ENCODE peak calls at places on chromosomes 1 and 21, in four cellular contexts. F is K562, A is GM12878, E is HepG2. V is an unnamed sample.

GRCh38 chr1:164950453-164951052 is 391.6 kb downstream of the PBX1 start:
- DNase-seq in F (no peak), A (no peak), E (no peak), V (no peak)

GRCh38 chr1:2825487-2826189 is 24.1 kb upstream of the TTC34 start:
- DNase-seq in F (no peak), A (no peak), E (no peak), V (no peak)

GRCh38 chr1:154896811-154897286 is 26.8 kb upstream of the KCNN3 start:
- DNase-seq in F (no peak), A (no peak), E (no peak), V (no peak)

GRCh38 chr1:226547754-226548191 is 791 bp upstream of the STUM start:
- DNase-seq in F (peak), A (peak), E (peak), V (peak)

GRCh38 chr1:84691139-84691783 is 1.0 kb upstream of the SSX2IP start:
- DNase-seq in F (no peak), A (no peak), E (no peak), V (no peak)

GRCh38 chr1:160177231-160177630 is 13.1 kb upstream of the CASQ1 start:
- DNase-seq in F (no peak), A (no peak), E (no peak), V (peak)

GRCh38 chr21:42997053-42997452 is 22.7 kb downstream of the PKNOX1 start:
- DNase-seq in F (no peak), A (no peak), E (no peak), V (no peak)

GRCh38 chr1:179971563-179972496 is 17.2 kb downstream of the CEP350 start:
- DNase-seq in F (peak), A (no peak), E (no peak), V (no peak)

GRCh38 chr1:33429846-33430750 is 797 bp downstream of the PHC2 start:
- DNase-seq in F (no peak), A (no peak), E (no peak), V (no peak)

GRCh38 chr21:42621166-42621827 is 32.1 kb upstream of the PDE9A start:
- DNase-seq in F (no peak), A (no peak), E (peak), V (no peak)

GRCh38 chr1:96116707-96117106 is 604.9 kb upstream of the PTBP2 start:
- DNase-seq in F (no peak), A (no peak), E (no peak), V (no peak)

GRCh38 chr1:178962853-178963810 is 62.6 kb upstream of the FAM20B start:
- DNase-seq in F (no peak), A (no peak), E (no peak), V (no peak)

GRCh38 chr21:42049578-42050430 is 21.3 kb upstream of the UMODL1 start:
- DNase-seq in F (no peak), A (no peak), E (no peak), V (no peak)

GRCh38 chr1:150083907-150084306 is 16.3 kb downstream of the VPS45 start:
- DNase-seq in F (no peak), A (no peak), E (no peak), V (no peak)

GRCh38 chr1:27594542-27595510 is 9.1 kb downstream of the AHDC1 start:
- DNase-seq in F (no peak), A (no peak), E (no peak), V (no peak)

GRCh38 chr21:17829472-17829871 is 10.3 kb upstream of the C21orf91 start:
- DNase-seq in F (no peak), A (no peak), E (no peak), V (no peak)

GRCh38 chr1:214974002-214974401 is 108.5 kb upstream of the KCNK2 start:
- DNase-seq in F (no peak), A (no peak), E (no peak), V (no peak)

GRCh38 chr1:61051455-61052392 is 30.6 kb upstream of the NFIA start:
- DNase-seq in F (peak), A (no peak), E (no peak), V (no peak)

GRCh38 chr1:99264201-99265021 is at the start of gene PLPPR4:
- DNase-seq in F (peak), A (no peak), E (no peak), V (no peak)

GRCh38 chr1:235403598-235403997 is 36.4 kb downstream of the TBCE start:
- DNase-seq in F (no peak), A (no peak), E (no peak), V (no peak)

GRCh38 chr21:36606983-36607325 is 92.0 kb upstream of the SIM2 start:
- DNase-seq in F (no peak), A (no peak), E (no peak), V (no peak)

GRCh38 chr1:198258491-198258890 is 101.7 kb downstream of the NEK7 start:
- DNase-seq in F (no peak), A (peak), E (no peak), V (no peak)

GRCh38 chr1:169091480-169091941 is 15.0 kb upstream of the ATP1B1 start:
- DNase-seq in F (no peak), A (no peak), E (no peak), V (no peak)

GRCh38 chr1:179867493-179868330 is 9.9 kb downstream of the TOR1AIP2 start:
- DNase-seq in F (peak), A (no peak), E (peak), V (peak)

GRCh38 chr1:220076861-220077762 is 12.5 kb downstream of the BPNT1 start:
- DNase-seq in F (peak), A (no peak), E (no peak), V (no peak)

GRCh38 chr1:20978413-20978812 is 191.3 kb upstream of the HP1BP3 start:
- DNase-seq in F (no peak), A (no peak), E (no peak), V (no peak)

GRCh38 chr1:110155878-110156522 is 5.7 kb downstream of the SLC6A17 start:
- DNase-seq in F (peak), A (no peak), E (peak), V (peak)

GRCh38 chr1:67687649-67688048 is 2.6 kb downstream of the GADD45A start:
- DNase-seq in F (no peak), A (no peak), E (peak), V (no peak)

GRCh38 chr1:109969430-109969829 is 15.1 kb upstream of the AHCYL1 start:
- DNase-seq in F (no peak), A (no peak), E (no peak), V (no peak)

GRCh38 chr1:41014871-41015270 is 6.7 kb downstream of the SLFNL1 start:
- DNase-seq in F (no peak), A (no peak), E (no peak), V (no peak)

GRCh38 chr21:16541366-16541765 is 811.6 kb downstream of the USP25 start:
- DNase-seq in F (no peak), A (no peak), E (no peak), V (no peak)

GRCh38 chr1:26349196-26349885 is 4.6 kb downstream of the CRYBG2 start:
- DNase-seq in F (no peak), A (no peak), E (no peak), V (no peak)

GRCh38 chr1:53627031-53627430 is 111.9 kb downstream of the GLIS1 start:
- DNase-seq in F (no peak), A (no peak), E (no peak), V (no peak)

GRCh38 chr1:27360159-27361043 is 6.4 kb downstream of the MAP3K6 start:
- DNase-seq in F (peak), A (no peak), E (no peak), V (no peak)

GRCh38 chr1:16139473-16139962 is 16.4 kb downstream of the EPHA2 start:
- DNase-seq in F (no peak), A (no peak), E (no peak), V (no peak)

GRCh38 chr21:25360593-25360992 is 246.7 kb downstream of the MRPL39 start:
- DNase-seq in F (no peak), A (no peak), E (no peak), V (no peak)

GRCh38 chr21:35048183-35048601 is 910 bp downstream of the RUNX1 start:
- DNase-seq in F (no peak), A (no peak), E (no peak), V (no peak)

GRCh38 chr1:39842726-39843305 is 40.5 kb downstream of the TRIT1 start:
- DNase-seq in F (no peak), A (no peak), E (no peak), V (no peak)

GRCh38 chr1:209854196-209854595 is 26.4 kb downstream of the UTP25 start:
- DNase-seq in F (no peak), A (no peak), E (no peak), V (no peak)
- TF ChIP-seq JUND in F (no peak), A (no peak), E (no peak), V (no peak)

GRCh38 chr1:116122955-116123757 is 12.0 kb downstream of the MAB21L3 start:
- DNase-seq in F (no peak), A (no peak), E (peak), V (no peak)
- TF ChIP-seq JUND in F (no peak), A (no peak), E (peak), V (no peak)

DNA sequence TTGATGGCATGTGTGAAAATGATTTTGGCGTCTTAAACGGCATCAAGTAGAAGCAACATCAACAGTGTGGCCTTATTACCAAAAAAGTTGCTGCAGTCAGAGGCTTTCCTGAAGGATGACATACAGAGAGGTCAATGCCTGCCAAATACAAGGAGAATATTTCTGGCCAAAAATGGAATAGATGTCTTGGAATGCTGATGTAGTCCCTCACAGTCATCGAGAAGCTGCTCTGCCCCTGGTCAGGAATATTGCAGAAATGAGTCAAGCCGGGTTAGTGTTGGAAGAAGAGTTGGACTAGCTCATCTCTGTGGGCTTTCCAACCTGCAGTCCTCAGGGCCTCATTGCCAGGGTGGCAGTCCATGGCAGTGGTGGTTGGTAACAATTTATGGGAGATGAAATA is 42.1 kb downstream of the NOS1AP start:
- DNase-seq in F (no peak), A (no peak), E (no peak), V (no peak)
- TF ChIP-seq JUND in F (no peak), A (no peak), E (no peak), V (no peak)

GRCh38 chr21:39660596-39660995 is 47.9 kb downstream of the B3GALT5 start:
- DNase-seq in F (no peak), A (no peak), E (no peak), V (peak)
- TF ChIP-seq JUND in F (no peak), A (no peak), E (no peak), V (no peak)

GRCh38 chr21:44713130-44713529 is 1.8 kb upstream of the TSPEAR start:
- DNase-seq in F (no peak), A (no peak), E (no peak), V (no peak)

GRCh38 chr21:44713846-44714245 is 2.5 kb upstream of the TSPEAR start:
- DNase-seq in F (no peak), A (no peak), E (no peak), V (no peak)

GRCh38 chr21:44712203-44713028 is 1.0 kb upstream of the TSPEAR start:
- DNase-seq in F (no peak), A (no peak), E (no peak), V (no peak)

GRCh38 chr21:44711327-44712202 is at the start of gene TSPEAR:
- DNase-seq in F (no peak), A (no peak), E (no peak), V (peak)

GRCh38 chr21:44714905-44715304 is 3.5 kb upstream of the TSPEAR start:
- DNase-seq in F (no peak), A (no peak), E (no peak), V (no peak)
- TF ChIP-seq JUND in F (no peak), A (no peak), E (no peak), V (no peak)

DNA sequence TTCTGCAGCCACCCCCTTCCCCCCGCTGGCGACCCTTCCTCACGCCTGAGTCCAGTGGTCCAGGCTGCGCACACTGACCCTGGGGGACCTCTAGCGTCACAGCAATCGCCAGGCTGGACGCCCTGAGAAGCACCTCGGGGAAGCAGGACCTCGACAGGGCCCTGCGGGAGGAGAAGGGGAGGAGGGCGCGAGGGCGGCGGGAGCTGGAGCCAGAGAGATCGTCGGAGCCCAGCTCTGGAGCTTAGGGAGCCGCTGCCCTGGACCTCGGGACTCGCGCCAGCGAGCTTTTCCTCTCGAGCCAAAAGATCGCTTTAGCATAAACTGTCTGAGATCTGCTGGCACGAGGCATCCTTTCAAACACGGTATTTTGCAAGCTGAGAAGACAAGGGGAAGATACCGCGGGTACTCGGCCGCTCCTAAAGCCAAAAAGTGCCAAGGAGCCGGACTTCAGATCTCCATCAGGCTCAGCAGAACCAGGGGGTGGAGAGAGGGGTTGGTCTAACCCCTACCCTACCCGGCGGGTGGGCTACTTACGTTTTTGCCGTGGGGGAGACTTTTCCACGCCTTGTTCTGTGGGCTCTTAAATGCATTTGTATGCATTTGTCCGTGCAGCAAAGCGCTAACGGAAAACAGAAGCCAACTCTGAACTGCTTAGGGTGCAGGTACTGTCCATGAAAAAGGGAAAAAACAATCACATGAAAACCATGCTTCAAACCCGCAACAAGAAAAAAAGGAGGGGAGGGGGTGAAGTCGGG is 588 bp downstream of the COL24A1 start:
- DNase-seq in F (no peak), A (no peak), E (no peak), V (no peak)
- TF ChIP-seq JUND in F (no peak), A (no peak), E (no peak), V (no peak)

DNA sequence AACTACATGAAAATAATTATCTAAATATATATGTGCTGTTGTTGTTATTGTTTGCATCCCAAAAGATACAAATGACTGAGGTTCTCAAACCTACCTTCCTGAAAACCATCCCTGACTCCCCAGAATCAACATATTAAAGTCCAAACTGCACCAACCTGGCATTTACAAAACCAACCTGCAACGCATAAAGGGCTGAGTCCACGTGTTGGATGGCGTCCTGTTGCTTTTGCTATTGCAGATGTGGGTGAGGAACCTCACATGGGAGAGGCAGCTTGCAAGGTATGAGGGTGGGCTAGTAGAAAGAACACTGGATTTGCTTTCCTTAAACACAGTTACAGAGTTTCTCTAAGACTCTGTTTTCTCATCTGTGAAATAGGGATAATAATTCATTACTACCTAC is 1.5 kb upstream of the C8B start:
- DNase-seq in F (no peak), A (no peak), E (no peak), V (no peak)
- TF ChIP-seq JUND in F (no peak), A (no peak), E (no peak), V (no peak)

GRCh38 chr1:175204285-175204684 is 11.7 kb upstream of the KIAA0040 start:
- DNase-seq in F (no peak), A (no peak), E (no peak), V (no peak)
- TF ChIP-seq JUND in F (no peak), A (no peak), E (no peak), V (no peak)

GRCh38 chr21:40830836-40831235 is 16.1 kb downstream of the DSCAM start:
- DNase-seq in F (no peak), A (no peak), E (no peak), V (no peak)
- TF ChIP-seq JUND in F (no peak), A (no peak), E (no peak), V (no peak)